ENCODE peak calls at places on chromosome 17, in seven cellular contexts. Y is H9, S is IMR-90, X is mesendoderm, U is H1, R is trophoblast cell, A is mesenchymal stem cell. K is an unnamed sample.

GRCh38 chr17:30093463-30094147 is 23.0 kb upstream of the NSRP1 start:
- DNase-seq in Y (peak; percentile 81), S (peak; percentile 58), X (peak; percentile 82), U (peak; percentile 81), R (peak; percentile 47), A (peak; percentile 70), K (peak; percentile 84)

GRCh38 chr17:47955497-47956461 is 1.9 kb downstream of the PRR15L start:
- DNase-seq in Y (no peak), S (no peak), X (no peak), U (no peak), R (no peak), A (no peak), K (no peak)

GRCh38 chr17:80859004-80859941 is 132.4 kb upstream of the CHMP6 start:
- DNase-seq in Y (peak; percentile 67), S (peak; percentile 97), X (peak; percentile 22), U (no peak), R (no peak), A (peak; percentile 27), K (no peak)

GRCh38 chr17:67637901-67638641 is 79.7 kb upstream of the NOL11 start:
- DNase-seq in Y (no peak), S (no peak), X (no peak), U (no peak), R (no peak), A (no peak), K (no peak)

GRCh38 chr17:28726396-28726911 is 421 bp upstream of the TLCD1 start:
- DNase-seq in Y (peak; percentile 90), S (peak; percentile 39), X (peak; percentile 80), U (no peak), R (no peak), A (peak; percentile 80), K (peak; percentile 81)

GRCh38 chr17:38434178-38434665 is 6.0 kb downstream of the ARHGAP23 start:
- DNase-seq in Y (no peak), S (no peak), X (no peak), U (no peak), R (no peak), A (no peak), K (no peak)

GRCh38 chr17:17362531-17362930 is 59.4 kb downstream of the NT5M start:
- DNase-seq in Y (no peak), S (no peak), X (no peak), U (no peak), R (no peak), A (no peak), K (no peak)

GRCh38 chr17:28938552-28938951 is 12.8 kb downstream of the PHF12 start:
- DNase-seq in Y (no peak), S (no peak), X (no peak), U (no peak), R (no peak), A (no peak), K (no peak)

GRCh38 chr17:81312624-81313325 is 17.7 kb upstream of the SLC38A10 start:
- DNase-seq in Y (no peak), S (no peak), X (no peak), U (no peak), R (no peak), A (no peak), K (no peak)

GRCh38 chr17:42362245-42362961 is 25.8 kb downstream of the STAT3 start:
- DNase-seq in Y (no peak), S (no peak), X (no peak), U (no peak), R (peak; percentile 23), A (no peak), K (no peak)

GRCh38 chr17:60224064-60224463 is 74.3 kb downstream of the CA4 start:
- DNase-seq in Y (no peak), S (peak; percentile 25), X (peak; percentile 47), U (no peak), R (peak; percentile 53), A (peak; percentile 34), K (no peak)

GRCh38 chr17:77862890-77863813 is 95.4 kb upstream of the TNRC6C start:
- DNase-seq in Y (no peak), S (no peak), X (no peak), U (no peak), R (no peak), A (no peak), K (no peak)

DNA sequence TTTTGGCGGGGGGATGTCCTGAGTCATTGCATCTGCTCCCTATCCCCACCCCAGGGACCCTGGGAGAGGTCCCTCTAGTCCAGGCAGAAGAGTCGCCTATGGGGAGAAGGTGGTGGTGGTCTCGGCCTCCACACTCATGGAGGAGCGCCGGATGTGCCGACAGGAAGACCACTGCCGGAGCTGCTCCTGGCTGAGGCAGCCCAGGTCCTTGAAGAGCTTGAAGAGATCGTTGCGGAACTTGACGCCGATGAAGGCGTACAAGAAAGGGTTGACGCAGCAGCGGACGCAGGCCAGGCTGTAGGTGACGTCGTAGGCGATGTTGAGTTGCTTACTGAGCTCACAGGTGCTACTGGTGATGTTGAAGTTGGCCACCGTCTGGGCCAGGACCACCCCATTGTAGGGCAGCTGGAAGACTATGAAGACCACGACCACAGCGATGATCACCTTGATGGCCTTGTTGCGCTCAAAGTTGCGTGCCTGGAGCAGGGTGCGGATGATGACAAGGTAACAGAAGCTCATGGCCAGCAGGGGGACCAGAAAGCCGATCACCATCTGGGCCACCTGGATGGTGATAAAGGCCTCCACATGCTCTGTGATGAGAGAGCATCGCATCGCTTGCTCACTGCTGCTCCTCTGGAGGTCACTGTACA is 10.5 kb downstream of the CCR7 start:
- DNase-seq in Y (peak; percentile 36), S (no peak), X (no peak), U (no peak), R (no peak), A (no peak), K (no peak)
- H3K23ac ChIP-seq in Y (no peak overlapping the region), S (no peak overlapping the region), X (no peak overlapping the region), U (no peak overlapping the region), R (no peak overlapping the region), A (no peak overlapping the region), K (peak overlapping the region; percentile 49)

GRCh38 chr17:34750004-34750403 is 170.6 kb downstream of the TMEM132E start:
- DNase-seq in Y (no peak), S (no peak), X (no peak), U (no peak), R (no peak), A (no peak), K (no peak)
- H3K23ac ChIP-seq in Y (no peak overlapping the region), S (no peak overlapping the region), X (no peak overlapping the region), U (no peak overlapping the region), R (no peak overlapping the region), A (no peak overlapping the region), K (no peak overlapping the region)

GRCh38 chr17:35259001-35259400 is 16.1 kb downstream of the SLFN5 start:
- DNase-seq in Y (peak; percentile 3), S (no peak), X (no peak), U (no peak), R (no peak), A (no peak), K (no peak)
- H3K23ac ChIP-seq in Y (no peak overlapping the region), S (no peak overlapping the region), X (no peak overlapping the region), U (no peak overlapping the region), R (no peak overlapping the region), A (no peak overlapping the region), K (no peak overlapping the region)

GRCh38 chr17:74027539-74027938 is 175.9 kb upstream of the RPL38 start:
- DNase-seq in Y (no peak), S (no peak), X (no peak), U (no peak), R (no peak), A (no peak), K (no peak)
- H3K23ac ChIP-seq in Y (no peak overlapping the region), S (no peak overlapping the region), X (no peak overlapping the region), U (no peak overlapping the region), R (no peak overlapping the region), A (no peak overlapping the region), K (no peak overlapping the region)

GRCh38 chr17:73433501-73433900 is 121.7 kb upstream of the CDC42EP4 start:
- DNase-seq in Y (no peak), S (no peak), X (no peak), U (no peak), R (no peak), A (no peak), K (no peak)
- H3K23ac ChIP-seq in Y (no peak overlapping the region), S (no peak overlapping the region), X (no peak overlapping the region), U (no peak overlapping the region), R (no peak overlapping the region), A (no peak overlapping the region), K (no peak overlapping the region)

GRCh38 chr17:5198472-5198871 is 6.8 kb upstream of the ZNF594 start:
- DNase-seq in Y (no peak), S (no peak), X (no peak), U (no peak), R (no peak), A (no peak), K (no peak)

GRCh38 chr17:5191541-5192417 is at the start of gene ZNF594:
- DNase-seq in Y (peak; percentile 99), S (peak; percentile 94), X (peak; percentile 97), U (peak; percentile 98), R (peak; percentile 89), A (peak; percentile 92), K (peak; percentile 90)

GRCh38 chr17:5194346-5194745 is 2.7 kb upstream of the ZNF594 start:
- DNase-seq in Y (no peak), S (no peak), X (no peak), U (no peak), R (no peak), A (no peak), K (no peak)
- H3K23ac ChIP-seq in Y (no peak overlapping the region), S (no peak overlapping the region), X (no peak overlapping the region), U (no peak overlapping the region), R (no peak overlapping the region), A (no peak overlapping the region), K (no peak overlapping the region)

DNA sequence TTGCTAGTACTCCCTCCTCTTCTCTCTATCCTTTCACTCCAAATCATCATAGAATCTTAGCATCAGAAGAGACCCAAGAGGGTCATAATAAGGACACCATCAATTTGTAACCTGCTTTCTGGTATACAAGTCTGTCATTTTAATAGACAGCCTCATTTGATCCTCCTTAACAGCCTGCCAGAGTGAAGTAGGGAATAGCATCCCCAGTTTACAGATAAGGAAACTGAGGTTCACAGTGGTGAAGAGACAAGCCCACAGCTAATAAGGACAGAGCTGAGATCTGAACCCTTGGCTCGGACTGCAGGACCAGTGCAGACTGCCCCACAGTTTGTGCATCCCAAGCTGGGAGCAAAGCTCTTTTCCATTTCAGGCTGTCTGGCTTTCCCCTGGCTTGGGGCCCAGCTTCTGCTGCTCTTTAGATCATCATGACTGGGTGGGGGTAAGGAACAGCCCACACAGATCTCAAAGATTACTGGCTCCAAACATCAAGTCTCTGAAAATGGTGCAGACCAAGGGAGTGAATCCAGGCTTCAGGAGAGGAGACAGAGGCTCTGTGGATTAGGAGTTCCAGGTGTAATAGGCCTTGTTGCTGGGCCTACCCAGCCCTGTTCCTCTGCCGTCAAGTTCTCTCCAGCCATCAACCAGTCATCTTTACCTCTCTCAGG is 10.3 kb upstream of the IGFBP4 start:
- DNase-seq in Y (peak; percentile 30), S (peak; percentile 77), X (no peak), U (no peak), R (no peak), A (peak; percentile 46), K (no peak)
- H3K23ac ChIP-seq in Y (no peak overlapping the region), S (no peak overlapping the region), X (no peak overlapping the region), U (no peak overlapping the region), R (no peak overlapping the region), A (no peak overlapping the region), K (no peak overlapping the region)

K was measured in neuronal stem cell.